ENCODE peak calls at places on chromosomes 2 and 18, in four cellular contexts. B is T-helper 1 cell, M is AG09309, P is astrocyte. X is an unnamed sample.

GRCh38 chr2:217858519-217859466 is 144.0 kb downstream of the TNS1 start:
- DNase-seq in P (peak), M (peak), B (no peak), X (no peak)

GRCh38 chr2:10097352-10098148 is 17.3 kb upstream of the CYS1 start:
- DNase-seq in B (no peak), P (peak), M (no peak), X (no peak)

GRCh38 chr2:56770490-56770889 is 586.7 kb downstream of the CCDC85A start:
- DNase-seq in B (no peak), M (peak), P (peak), X (no peak)

GRCh38 chr18:24089059-24089458 is 49.8 kb upstream of the CABYR start:
- DNase-seq in B (no peak), M (no peak), P (no peak), X (no peak)

GRCh38 chr2:47653909-47654789 is 128.8 kb upstream of the MSH6 start:
- DNase-seq in P (no peak), M (no peak), B (no peak), X (no peak)

GRCh38 chr2:164717000-164717597 is 95.8 kb upstream of the GRB14 start:
- DNase-seq in M (no peak), B (no peak), P (no peak), X (no peak)

GRCh38 chr18:28837100-28837499 is 660.2 kb upstream of the CDH2 start:
- DNase-seq in M (no peak), P (no peak), B (no peak), X (no peak)

GRCh38 chr2:68623820-68624219 is 19.6 kb upstream of the PROKR1 start:
- DNase-seq in M (no peak), B (no peak), P (no peak), X (no peak)

GRCh38 chr18:54229660-54230059 is 5.2 kb upstream of the MBD2 start:
- DNase-seq in B (no peak), P (no peak), M (no peak), X (no peak)

GRCh38 chr2:144523606-144524131 is 3.8 kb upstream of the ZEB2 start:
- DNase-seq in P (no peak), M (no peak), B (no peak), X (no peak)

GRCh38 chr2:15547100-15547499 is 14.0 kb downstream of the NBAS start:
- DNase-seq in M (no peak), P (no peak), B (no peak), X (no peak)

GRCh38 chr2:84959494-84960156 is 11.3 kb upstream of the KCMF1 start:
- DNase-seq in M (no peak), B (no peak), P (no peak), X (no peak)

GRCh38 chr2:241116606-241117560 is 14.8 kb upstream of the MTERF4 start:
- DNase-seq in P (no peak), M (no peak), B (no peak), X (no peak)

GRCh38 chr2:43051316-43051715 is 175.1 kb downstream of the ZFP36L2 start:
- DNase-seq in P (peak), B (no peak), M (no peak), X (no peak)

GRCh38 chr2:10868465-10869314 is 43.0 kb upstream of the KCNF1 start:
- DNase-seq in P (peak), M (no peak), B (no peak), X (no peak)

X was measured in memory B cell.